ENCODE peak calls at places on chromosomes 12 and 14, in nine cellular contexts. P is body of pancreas, F is WERI-Rb-1, O is fibroblast of lung, I is D721Med, V is osteocyte, Y is GM13976, S is pancreas, B is OCI-LY7. L is an unnamed sample.

GRCh38 chr14:59422069-59422881 is 42.9 kb downstream of the GPR135 start:
- DNase-seq in P (no peak), F (no peak), O (no peak), I (no peak), V (no peak), Y (no peak), S (no peak), B (peak), L (no peak)

GRCh38 chr12:46608431-46609280 is 217.1 kb downstream of the SLC38A4 start:
- DNase-seq in P (no peak), F (no peak), O (peak), I (no peak), V (no peak), Y (no peak), S (no peak), B (no peak), L (no peak)

GRCh38 chr12:80714055-80714454 is 2.7 kb upstream of the MYF5 start:
- DNase-seq in P (no peak), F (no peak), O (peak), I (no peak), V (no peak), Y (no peak), S (no peak), B (no peak), L (peak)

GRCh38 chr14:68780358-68781160 is 12.3 kb downstream of the ZFP36L1 start:
- DNase-seq in P (peak), F (peak), O (peak), I (no peak), V (no peak), Y (no peak), S (peak), B (peak), L (no peak)

GRCh38 chr12:95218852-95219171 is 1.2 kb downstream of the VEZT start:
- DNase-seq in P (peak), F (peak), O (no peak), I (no peak), V (no peak), Y (peak), S (no peak), B (peak), L (peak)

GRCh38 chr12:111557271-111558106 is 41.6 kb downstream of the ATXN2 start:
- DNase-seq in P (no peak), F (no peak), O (no peak), I (no peak), V (no peak), Y (no peak), S (no peak), B (no peak), L (no peak)

GRCh38 chr14:53391156-53391555 is 238.0 kb upstream of the DDHD1 start:
- DNase-seq in P (no peak), F (no peak), O (peak), I (no peak), V (no peak), Y (no peak), S (no peak), B (no peak), L (no peak)

GRCh38 chr12:62537544-62537943 is 70.9 kb downstream of the MON2 start:
- DNase-seq in P (peak), F (no peak), O (peak), I (no peak), V (no peak), Y (no peak), S (no peak), B (no peak), L (no peak)

GRCh38 chr14:73491977-73492552 is 1.3 kb downstream of the RIOX1 start:
- DNase-seq in P (no peak), F (no peak), O (no peak), I (no peak), V (no peak), Y (no peak), S (peak), B (no peak), L (no peak)

GRCh38 chr14:88252536-88252935 is 70.5 kb downstream of the KCNK10 start:
- DNase-seq in P (no peak), F (no peak), O (no peak), I (no peak), V (no peak), Y (no peak), S (no peak), B (no peak), L (no peak)

GRCh38 chr12:124829008-124829707 is 34.5 kb downstream of the SCARB1 start:
- DNase-seq in P (no peak), F (no peak), O (peak), I (no peak), V (no peak), Y (no peak), S (no peak), B (no peak), L (no peak)

GRCh38 chr12:105024926-105025325 is 38.8 kb downstream of the NOPCHAP1 start:
- DNase-seq in P (no peak), F (no peak), O (no peak), I (no peak), V (no peak), Y (no peak), S (no peak), B (no peak), L (no peak)

GRCh38 chr12:123037791-123038190 is 57.3 kb downstream of the ARL6IP4 start:
- DNase-seq in P (no peak), F (no peak), O (no peak), I (no peak), V (no peak), Y (no peak), S (no peak), B (no peak), L (no peak)

GRCh38 chr12:104485651-104486341 is 29.0 kb downstream of the CHST11 start:
- DNase-seq in P (no peak), F (no peak), O (no peak), I (no peak), V (no peak), Y (no peak), S (no peak), B (peak), L (no peak)

GRCh38 chr12:126617312-126617711 is 1552.1 kb downstream of the AACS start:
- DNase-seq in P (no peak), F (peak), O (no peak), I (no peak), V (no peak), Y (no peak), S (no peak), B (no peak), L (peak)

GRCh38 chr14:92173668-92174067 is 51.9 kb downstream of the CPSF2 start:
- DNase-seq in P (no peak), F (no peak), O (no peak), I (no peak), V (no peak), Y (no peak), S (no peak), B (no peak), L (no peak)

GRCh38 chr12:127629066-127629820 is 637.7 kb upstream of the TMEM132C start:
- DNase-seq in P (no peak), F (no peak), O (no peak), I (no peak), V (no peak), Y (no peak), S (no peak), B (no peak), L (no peak)

GRCh38 chr14:105883066-105884005 is 357.0 kb downstream of the TMEM121 start:
- DNase-seq in P (peak), F (peak), O (no peak), I (no peak), V (peak), Y (peak), S (peak), B (no peak), L (no peak)

GRCh38 chr12:53219956-53220856 is 11.8 kb downstream of the RARG start:
- DNase-seq in P (peak), F (peak), O (peak), I (no peak), V (no peak), Y (peak), S (peak), B (peak), L (peak)

GRCh38 chr12:3342051-3342450 is 149.0 kb upstream of the PRMT8 start:
- DNase-seq in P (no peak), F (peak), O (peak), I (peak), V (no peak), Y (peak), S (no peak), B (peak), L (peak)

GRCh38 chr14:32075636-32076277 is 1.3 kb upstream of the ARHGAP5 start:
- DNase-seq in P (peak), F (no peak), O (peak), I (no peak), V (peak), Y (peak), S (peak), B (peak), L (no peak)

GRCh38 chr12:42483534-42483857 is 106.0 kb downstream of the PRICKLE1 start:
- DNase-seq in P (no peak), F (peak), O (no peak), I (no peak), V (no peak), Y (peak), S (peak), B (no peak), L (peak)

GRCh38 chr14:28142400-28143015 is 624.1 kb upstream of the FOXG1 start:
- DNase-seq in P (no peak), F (no peak), O (peak), I (no peak), V (no peak), Y (no peak), S (no peak), B (no peak), L (no peak)
- TF ChIP-seq CTCF in P (no peak), F (peak), O (peak), I (peak), V (peak), Y (no peak), S (no peak), B (no peak), L (no peak)

GRCh38 chr12:71504471-71504852 is 64.9 kb downstream of the LGR5 start:
- DNase-seq in P (no peak), F (no peak), O (no peak), I (no peak), V (no peak), Y (no peak), S (no peak), B (no peak), L (peak)
- TF ChIP-seq CTCF in P (no peak), F (no peak), O (no peak), I (no peak), V (no peak), Y (no peak), S (no peak), B (no peak), L (no peak)

DNA sequence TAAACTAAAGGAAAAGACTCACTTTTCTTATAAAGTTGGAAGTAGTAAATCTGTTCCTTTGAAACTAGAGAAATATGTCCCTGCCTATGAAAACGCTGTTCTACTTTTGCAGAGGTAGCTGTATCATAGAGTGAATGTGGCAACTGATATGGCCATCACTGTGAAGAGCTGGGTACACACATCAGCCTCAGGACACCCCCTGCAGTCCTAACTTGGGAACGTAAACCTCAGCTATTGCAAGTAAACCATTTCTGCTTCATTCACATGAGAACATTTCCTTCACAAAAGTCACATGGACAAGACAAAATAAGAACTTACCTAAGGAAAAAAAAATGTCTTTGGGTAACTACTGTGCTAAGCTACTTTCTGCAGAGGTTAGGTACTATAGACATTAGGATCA is 233.3 kb upstream of the PPFIA2 start:
- DNase-seq in P (no peak), F (peak), O (no peak), I (no peak), V (no peak), Y (no peak), S (no peak), B (no peak), L (peak)
- TF ChIP-seq CTCF in P (peak), F (peak), O (no peak), I (peak), V (no peak), Y (no peak), S (no peak), B (no peak), L (peak)

GRCh38 chr12:47816646-47817271 is 2.9 kb downstream of the HDAC7 start:
- DNase-seq in P (no peak), F (no peak), O (no peak), I (no peak), V (no peak), Y (no peak), S (no peak), B (no peak), L (no peak)

GRCh38 chr12:47818382-47818700 is 1.4 kb downstream of the HDAC7 start:
- DNase-seq in P (no peak), F (no peak), O (no peak), I (no peak), V (no peak), Y (no peak), S (no peak), B (peak), L (no peak)

GRCh38 chr12:47818701-47819543 is 781 bp downstream of the HDAC7 start:
- DNase-seq in P (peak), F (peak), O (no peak), I (no peak), V (no peak), Y (peak), S (peak), B (peak), L (peak)

GRCh38 chr12:47817272-47818006 is 2.3 kb downstream of the HDAC7 start:
- DNase-seq in P (no peak), F (no peak), O (no peak), I (no peak), V (no peak), Y (no peak), S (no peak), B (peak), L (no peak)

DNA sequence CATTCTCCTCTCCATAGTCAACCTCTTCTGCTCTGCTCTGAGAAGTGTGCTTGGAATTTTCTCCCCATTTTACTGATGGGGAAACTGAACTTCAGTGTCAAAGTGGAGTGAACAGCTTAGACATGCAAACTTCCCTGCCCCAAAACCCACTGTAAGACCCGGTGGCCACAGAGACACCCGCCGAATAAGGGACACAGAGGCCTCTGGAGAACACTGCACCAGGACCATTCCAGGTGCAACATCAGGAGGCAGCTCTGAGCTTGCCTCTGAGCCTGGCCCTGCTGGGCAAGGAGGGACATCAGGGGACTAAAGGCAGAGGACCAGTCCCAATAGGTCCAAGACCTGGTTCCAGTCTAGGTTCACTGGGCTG is 1.7 kb downstream of the HDAC7 start:
- DNase-seq in P (no peak), F (no peak), O (no peak), I (no peak), V (no peak), Y (no peak), S (no peak), B (no peak), L (no peak)
- TF ChIP-seq CTCF in P (no peak), F (no peak), O (no peak), I (no peak), V (no peak), Y (no peak), S (no peak), B (no peak), L (no peak)

GRCh38 chr12:67323007-67323406 is 53.8 kb downstream of the CAND1 start:
- DNase-seq in P (no peak), F (no peak), O (no peak), I (no peak), V (no peak), Y (no peak), S (no peak), B (no peak), L (no peak)
- TF ChIP-seq CTCF in P (no peak), F (no peak), O (no peak), I (no peak), V (no peak), Y (no peak), S (no peak), B (no peak), L (no peak)

GRCh38 chr12:30695327-30696102 is at the start of gene IPO8:
- DNase-seq in P (peak), F (peak), O (peak), I (peak), V (peak), Y (peak), S (peak), B (peak), L (peak)
- TF ChIP-seq CTCF in P (peak), F (peak), O (peak), I (peak), V (peak), Y (no peak), S (no peak), B (peak), L (peak)

GRCh38 chr14:49134940-49135339 is 451.2 kb downstream of the RPS29 start:
- DNase-seq in P (no peak), F (peak), O (no peak), I (no peak), V (no peak), Y (no peak), S (no peak), B (peak), L (no peak)
- TF ChIP-seq CTCF in P (no peak), F (peak), O (no peak), I (peak), V (no peak), Y (no peak), S (no peak), B (peak), L (no peak)

GRCh38 chr12:14937014-14937413 is 1.3 kb downstream of the ERP27 start:
- DNase-seq in P (no peak), F (no peak), O (no peak), I (no peak), V (no peak), Y (no peak), S (no peak), B (no peak), L (no peak)

GRCh38 chr12:14934511-14934910 is 3.8 kb downstream of the ERP27 start:
- DNase-seq in P (no peak), F (no peak), O (no peak), I (no peak), V (no peak), Y (no peak), S (no peak), B (no peak), L (no peak)

GRCh38 chr12:14935031-14935430 is 3.3 kb downstream of the ERP27 start:
- DNase-seq in P (peak), F (no peak), O (no peak), I (no peak), V (no peak), Y (no peak), S (peak), B (no peak), L (no peak)

GRCh38 chr12:14937689-14938088 is 648 bp downstream of the ERP27 start:
- DNase-seq in P (peak), F (peak), O (no peak), I (no peak), V (no peak), Y (no peak), S (no peak), B (no peak), L (no peak)

GRCh38 chr12:14936224-14936861 is 2.0 kb downstream of the ERP27 start:
- DNase-seq in P (peak), F (peak), O (no peak), I (no peak), V (no peak), Y (no peak), S (peak), B (no peak), L (no peak)
- TF ChIP-seq CTCF in P (peak), F (peak), O (peak), I (no peak), V (peak), Y (no peak), S (no peak), B (peak), L (no peak)